ENCODE peak calls at places on chromosome 18, in six cellular contexts. One of them, this sample, is unnamed.

GRCh38 chr18:21433436-21433835 is 167.1 kb downstream of the ESCO1 start:
- DNase-seq in ovary: no peak
- DNase-seq in foreskin fibroblast: peak
- DNase-seq in NCI-H2029: no peak
- DNase-seq in Calu3: no peak
- DNase-seq in left ventricle myocardium inferior: no peak
- DNase-seq in this sample: no peak

GRCh38 chr18:68262697-68263293 is 452.1 kb downstream of the TMX3 start:
- DNase-seq in Calu3: no peak
- DNase-seq in left ventricle myocardium inferior: no peak
- DNase-seq in ovary: no peak
- DNase-seq in foreskin fibroblast: peak
- DNase-seq in NCI-H2029: no peak
- DNase-seq in this sample: no peak

GRCh38 chr18:8882632-8883408 is 177.5 kb downstream of the MTCL1 start:
- DNase-seq in ovary: no peak
- DNase-seq in NCI-H2029: no peak
- DNase-seq in Calu3: peak
- DNase-seq in left ventricle myocardium inferior: no peak
- DNase-seq in foreskin fibroblast: no peak
- DNase-seq in this sample: no peak

GRCh38 chr18:42401131-42401673 is 446.2 kb downstream of the PIK3C3 start:
- DNase-seq in foreskin fibroblast: no peak
- DNase-seq in ovary: no peak
- DNase-seq in Calu3: no peak
- DNase-seq in NCI-H2029: no peak
- DNase-seq in left ventricle myocardium inferior: no peak
- DNase-seq in this sample: no peak

GRCh38 chr18:76496200-76496890 is 1.3 kb upstream of the ZNF516 start:
- DNase-seq in NCI-H2029: peak
- DNase-seq in ovary: peak
- DNase-seq in Calu3: peak
- DNase-seq in left ventricle myocardium inferior: peak
- DNase-seq in foreskin fibroblast: peak
- DNase-seq in this sample: no peak

GRCh38 chr18:72762505-72763122 is 105.2 kb downstream of the NETO1 start:
- DNase-seq in foreskin fibroblast: peak
- DNase-seq in ovary: no peak
- DNase-seq in NCI-H2029: no peak
- DNase-seq in Calu3: peak
- DNase-seq in left ventricle myocardium inferior: no peak
- DNase-seq in this sample: no peak

GRCh38 chr18:72458256-72458655 is 85.9 kb downstream of the CBLN2 start:
- DNase-seq in ovary: no peak
- DNase-seq in NCI-H2029: no peak
- DNase-seq in left ventricle myocardium inferior: no peak
- DNase-seq in Calu3: no peak
- DNase-seq in foreskin fibroblast: peak
- DNase-seq in this sample: no peak

GRCh38 chr18:55097406-55098170 is 138.3 kb upstream of the CCDC68 start:
- DNase-seq in left ventricle myocardium inferior: no peak
- DNase-seq in foreskin fibroblast: peak
- DNase-seq in NCI-H2029: no peak
- DNase-seq in ovary: no peak
- DNase-seq in Calu3: no peak
- DNase-seq in this sample: no peak

GRCh38 chr18:2223859-2224258 is 347.4 kb downstream of the METTL4 start:
- DNase-seq in ovary: no peak
- DNase-seq in foreskin fibroblast: peak
- DNase-seq in left ventricle myocardium inferior: no peak
- DNase-seq in NCI-H2029: no peak
- DNase-seq in Calu3: peak
- DNase-seq in this sample: no peak

GRCh38 chr18:46518438-46518837 is 138.6 kb downstream of the LOXHD1 start:
- DNase-seq in ovary: no peak
- DNase-seq in left ventricle myocardium inferior: peak
- DNase-seq in foreskin fibroblast: no peak
- DNase-seq in Calu3: peak
- DNase-seq in NCI-H2029: no peak
- DNase-seq in this sample: no peak

GRCh38 chr18:32301976-32302743 is 112.3 kb downstream of the MEP1B start:
- DNase-seq in ovary: no peak
- DNase-seq in left ventricle myocardium inferior: no peak
- DNase-seq in NCI-H2029: no peak
- DNase-seq in foreskin fibroblast: peak
- DNase-seq in Calu3: peak
- DNase-seq in this sample: no peak

GRCh38 chr18:43590182-43590903 is 313.1 kb upstream of the SYT4 start:
- DNase-seq in foreskin fibroblast: peak
- DNase-seq in NCI-H2029: no peak
- DNase-seq in ovary: no peak
- DNase-seq in left ventricle myocardium inferior: no peak
- DNase-seq in Calu3: peak
- DNase-seq in this sample: no peak

GRCh38 chr18:9787716-9788115 is 79.6 kb downstream of the RAB31 start:
- DNase-seq in left ventricle myocardium inferior: no peak
- DNase-seq in ovary: no peak
- DNase-seq in foreskin fibroblast: no peak
- DNase-seq in Calu3: no peak
- DNase-seq in NCI-H2029: no peak
- DNase-seq in this sample: no peak

GRCh38 chr18:12639990-12640880 is 17.7 kb downstream of the SPIRE1 start:
- DNase-seq in Calu3: no peak
- DNase-seq in ovary: no peak
- DNase-seq in left ventricle myocardium inferior: no peak
- DNase-seq in foreskin fibroblast: peak
- DNase-seq in NCI-H2029: no peak
- DNase-seq in this sample: no peak

GRCh38 chr18:9771261-9771976 is 63.3 kb downstream of the RAB31 start:
- DNase-seq in Calu3: peak
- DNase-seq in NCI-H2029: peak
- DNase-seq in foreskin fibroblast: peak
- DNase-seq in ovary: peak
- DNase-seq in left ventricle myocardium inferior: peak
- DNase-seq in this sample: peak

GRCh38 chr18:27239669-27240068 is 54.6 kb upstream of the CHST9 start:
- DNase-seq in Calu3: no peak
- DNase-seq in ovary: no peak
- DNase-seq in left ventricle myocardium inferior: no peak
- DNase-seq in NCI-H2029: no peak
- DNase-seq in foreskin fibroblast: no peak
- DNase-seq in this sample: no peak

GRCh38 chr18:23924813-23925212 is 89.7 kb upstream of the TTC39C start:
- DNase-seq in Calu3: no peak
- DNase-seq in foreskin fibroblast: peak
- DNase-seq in left ventricle myocardium inferior: no peak
- DNase-seq in ovary: no peak
- DNase-seq in NCI-H2029: no peak
- DNase-seq in this sample: no peak

GRCh38 chr18:52677991-52678390 is 338.0 kb downstream of the DCC start:
- DNase-seq in foreskin fibroblast: no peak
- DNase-seq in left ventricle myocardium inferior: no peak
- DNase-seq in Calu3: no peak
- DNase-seq in NCI-H2029: no peak
- DNase-seq in ovary: no peak
- DNase-seq in this sample: no peak

GRCh38 chr18:37710731-37711130 is 145.1 kb upstream of the CELF4 start:
- DNase-seq in ovary: no peak
- DNase-seq in Calu3: no peak
- DNase-seq in NCI-H2029: peak
- DNase-seq in foreskin fibroblast: no peak
- DNase-seq in left ventricle myocardium inferior: no peak
- DNase-seq in this sample: no peak

GRCh38 chr18:78904179-78904531 is 75.5 kb upstream of the SALL3 start:
- DNase-seq in NCI-H2029: no peak
- DNase-seq in Calu3: no peak
- DNase-seq in ovary: no peak
- DNase-seq in left ventricle myocardium inferior: no peak
- DNase-seq in foreskin fibroblast: no peak
- DNase-seq in this sample: no peak

GRCh38 chr18:9814431-9814830 is 71.3 kb upstream of the TXNDC2 start:
- DNase-seq in ovary: no peak
- DNase-seq in NCI-H2029: no peak
- DNase-seq in left ventricle myocardium inferior: no peak
- DNase-seq in Calu3: no peak
- DNase-seq in foreskin fibroblast: peak
- DNase-seq in this sample: no peak

This sample was measured in effector memory CD4-positive, alpha-beta T cell.